ENCODE peak calls at places on chromosome 16, in six cellular contexts. V is adrenal gland, J is thoracic aorta, Y is psoas muscle, B is sigmoid colon, G is tibial artery. Q is an unnamed sample.

GRCh38 chr16:53732296-53732929 is 28.5 kb downstream of the FTO start:
- DNase-seq in G (no peak), Y (no peak), B (no peak), V (peak; percentile 66), J (no peak), Q (no peak)

GRCh38 chr16:50721549-50722409 is 20.1 kb upstream of the CYLD start:
- DNase-seq in V (no peak), G (no peak), B (peak; percentile 40), Y (no peak), J (no peak), Q (no peak)

GRCh38 chr16:81901483-81901882 is 109.8 kb downstream of the SDR42E1 start:
- DNase-seq in V (peak; percentile 24), G (peak; percentile 32), Y (no peak), J (no peak), B (peak; percentile 59), Q (no peak)

GRCh38 chr16:59213952-59214351 is 479.8 kb upstream of the GOT2 start:
- DNase-seq in Y (no peak), V (no peak), G (no peak), B (no peak), J (no peak), Q (no peak)

GRCh38 chr16:30741461-30741914 is 6.7 kb upstream of the PHKG2 start:
- DNase-seq in G (no peak), Y (no peak), V (peak; percentile 84), B (peak; percentile 67), J (no peak), Q (no peak)

GRCh38 chr16:68403704-68404103 is 44.6 kb downstream of the SMPD3 start:
- DNase-seq in V (no peak), Y (no peak), B (no peak), J (no peak), G (no peak), Q (no peak)

GRCh38 chr16:51651061-51651466 is 500.0 kb upstream of the SALL1 start:
- DNase-seq in J (no peak), V (no peak), G (no peak), B (no peak), Y (no peak), Q (no peak)

GRCh38 chr16:9808210-9808609 is 374.0 kb downstream of the GRIN2A start:
- DNase-seq in V (no peak), Y (no peak), J (no peak), G (no peak), B (no peak), Q (no peak)

GRCh38 chr16:54266363-54266955 is 20.1 kb downstream of the IRX3 start:
- DNase-seq in G (no peak), J (no peak), B (no peak), V (no peak), Y (no peak), Q (no peak)

GRCh38 chr16:12061336-12062055 is 85.0 kb downstream of the SNX29 start:
- DNase-seq in V (no peak), Y (no peak), G (no peak), J (no peak), B (no peak), Q (no peak)

GRCh38 chr16:19139436-19140091 is 25.8 kb downstream of the ITPRIPL2 start:
- DNase-seq in B (no peak), V (no peak), Y (no peak), J (no peak), G (no peak), Q (no peak)

GRCh38 chr16:74020086-74020670 is 276.4 kb upstream of the PSMD7 start:
- DNase-seq in Y (no peak), J (no peak), B (no peak), G (no peak), V (no peak), Q (no peak)

GRCh38 chr16:61858996-61859395 is 177.2 kb downstream of the CDH8 start:
- DNase-seq in G (no peak), Y (no peak), B (no peak), J (no peak), V (no peak), Q (no peak)

GRCh38 chr16:75116081-75116910 is at the start of gene LDHD:
- DNase-seq in G (peak; percentile 90), B (peak; percentile 93), J (peak; percentile 59), Y (peak; percentile 85), V (peak; percentile 90), Q (peak; percentile 94)

GRCh38 chr16:83102336-83102735 is 475.6 kb downstream of the CDH13 start:
- DNase-seq in J (no peak), G (no peak), B (no peak), Y (no peak), V (no peak), Q (no peak)

GRCh38 chr16:16020291-16020690 is 70.9 kb downstream of the ABCC1 start:
- DNase-seq in V (no peak), G (no peak), B (no peak), Y (no peak), J (no peak), Q (no peak)
- H3K27ac ChIP-seq in V (no peak overlapping the region), G (no peak overlapping the region), B (peak overlapping the region; percentile 86), Y (no peak overlapping the region), J (no peak overlapping the region), Q (no peak overlapping the region)

DNA sequence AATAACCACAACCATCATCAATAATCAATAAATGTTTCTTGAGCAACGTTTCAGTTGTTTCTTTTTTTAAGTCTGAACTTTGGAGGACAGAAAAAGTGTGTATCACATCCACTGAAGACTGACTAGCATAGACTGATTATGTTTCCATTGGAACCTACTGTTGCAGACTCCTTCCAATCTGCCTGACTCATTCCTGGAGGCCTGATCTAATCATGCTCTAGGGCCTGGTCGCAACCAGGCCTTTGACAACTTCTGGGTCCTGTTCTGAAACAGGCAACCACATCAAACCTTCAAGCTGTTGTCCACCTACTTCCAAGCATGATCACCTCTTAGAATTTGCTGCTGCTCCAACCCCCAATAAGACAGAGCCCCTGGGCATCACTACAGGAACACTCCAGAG is 109.2 kb upstream of the NUDT7 start:
- DNase-seq in V (no peak), Y (no peak), B (no peak), J (no peak), G (no peak), Q (no peak)
- H3K4me1 ChIP-seq in V (no peaks in the 10 kb centered on the region), Y (no peaks in the 10 kb centered on the region), B (no peaks in the 10 kb centered on the region), J (peaks cover 2% of the 10 kb centered on the region), G (no peaks in the 10 kb centered on the region), Q (peaks cover 2% of the 10 kb centered on the region)

GRCh38 chr16:90043526-90043925 is 24.3 kb upstream of the DBNDD1 start:
- DNase-seq in Y (no peak), G (no peak), J (no peak), B (no peak), V (no peak), Q (no peak)
- H3K27ac ChIP-seq in Y (no peak overlapping the region), G (no peak overlapping the region), J (no peak overlapping the region), B (no peak overlapping the region), V (peak overlapping the region; percentile 2), Q (no peak overlapping the region)

GRCh38 chr16:23303685-23304084 is 1.6 kb downstream of the SCNN1B start:
- DNase-seq in V (no peak), Y (no peak), B (no peak), G (no peak), J (no peak), Q (no peak)
- H3K4me1 ChIP-seq in V (no peaks in the 10 kb centered on the region), Y (no peaks in the 10 kb centered on the region), B (peaks cover 13% of the 10 kb centered on the region), G (peaks cover 5% of the 10 kb centered on the region), J (no peaks in the 10 kb centered on the region), Q (no peaks in the 10 kb centered on the region)

GRCh38 chr16:15971435-15971805 is 22.0 kb downstream of the ABCC1 start:
- DNase-seq in J (no peak), V (no peak), G (no peak), B (no peak), Y (no peak), Q (no peak)
- H3K27ac ChIP-seq in J (peak overlapping the region; percentile 4), V (no peak overlapping the region), G (no peak overlapping the region), B (peak overlapping the region; percentile 81), Y (no peak overlapping the region), Q (no peak overlapping the region)

GRCh38 chr16:89069920-89070319 is 23.7 kb upstream of the ACSF3 start:
- DNase-seq in B (no peak), V (no peak), Y (no peak), G (no peak), J (no peak), Q (no peak)

GRCh38 chr16:89064606-89065444 is 28.8 kb upstream of the ACSF3 start:
- DNase-seq in Y (no peak), G (no peak), B (no peak), J (no peak), V (no peak), Q (no peak)

GRCh38 chr16:89065445-89065795 is 28.2 kb upstream of the ACSF3 start:
- DNase-seq in J (no peak), Y (no peak), V (no peak), B (no peak), G (no peak), Q (no peak)

GRCh38 chr16:89066746-89067145 is 26.9 kb upstream of the ACSF3 start:
- DNase-seq in V (no peak), G (no peak), Y (no peak), J (no peak), B (no peak), Q (no peak)

GRCh38 chr16:89067677-89068076 is 26.0 kb upstream of the ACSF3 start:
- DNase-seq in V (peak; percentile 36), J (no peak), G (no peak), Y (no peak), B (no peak), Q (no peak)
- H3K4me1 ChIP-seq in V (no peaks in the 10 kb centered on the region), J (no peaks in the 10 kb centered on the region), G (no peaks in the 10 kb centered on the region), Y (no peaks in the 10 kb centered on the region), B (peaks cover 11% of the 10 kb centered on the region), Q (no peaks in the 10 kb centered on the region)

GRCh38 chr16:87834015-87834667 is 35.2 kb downstream of the SLC7A5 start:
- DNase-seq in B (no peak), Y (no peak), G (no peak), J (no peak), V (no peak), Q (no peak)

GRCh38 chr16:87836346-87836843 is 32.9 kb downstream of the SLC7A5 start:
- DNase-seq in Y (no peak), G (no peak), V (no peak), B (no peak), J (no peak), Q (no peak)

GRCh38 chr16:87834668-87835473 is 34.4 kb downstream of the SLC7A5 start:
- DNase-seq in J (no peak), G (no peak), Y (no peak), V (no peak), B (peak; percentile 85), Q (peak; percentile 82)

GRCh38 chr16:87836844-87837581 is 32.3 kb downstream of the SLC7A5 start:
- DNase-seq in Y (no peak), G (no peak), V (no peak), J (no peak), B (no peak), Q (peak; percentile 76)

GRCh38 chr16:87835882-87836331 is 33.4 kb downstream of the SLC7A5 start:
- DNase-seq in V (no peak), G (no peak), Y (no peak), B (no peak), J (no peak), Q (peak; percentile 84)
- H3K27ac ChIP-seq in V (no peak overlapping the region), G (no peak overlapping the region), Y (no peak overlapping the region), B (no peak overlapping the region), J (no peak overlapping the region), Q (no peak overlapping the region)

Q was measured in right cardiac atrium.